ENCODE peak calls at places on chromosomes 12 and 14, in eight cellular contexts. C is RWPE1, G is fibroblast of lung, H is heart right ventricle, M is tibial artery, V is HCT116, Y is mesenchymal stem cell, O is keratinocyte. A is an unnamed sample.

GRCh38 chr12:86137936-86138335 is 118.3 kb downstream of the MGAT4C start:
- DNase-seq in C (peak; percentile 64), G (peak; percentile 37), H (no peak), M (no peak), V (peak; percentile 16), Y (peak; percentile 73), O (peak; percentile 46), A (no peak)

GRCh38 chr12:25276199-25276937 is 25.6 kb upstream of the KRAS start:
- DNase-seq in C (peak; percentile 68), G (peak; percentile 91), H (peak; percentile 8), M (no peak), V (peak; percentile 42), Y (peak; percentile 93), O (peak; percentile 75), A (no peak)

GRCh38 chr14:90114554-90114953 is 52.8 kb downstream of the KCNK13 start:
- DNase-seq in C (no peak), G (no peak), H (no peak), M (no peak), V (no peak), Y (no peak), O (no peak), A (no peak)

GRCh38 chr14:103108749-103109207 is 14.3 kb downstream of the EXOC3L4 start:
- DNase-seq in C (no peak), G (peak; percentile 52), H (no peak), M (no peak), V (no peak), Y (peak; percentile 74), O (no peak), A (no peak)

GRCh38 chr12:78483767-78484315 is 380.7 kb upstream of the SYT1 start:
- DNase-seq in C (no peak), G (no peak), H (no peak), M (no peak), V (no peak), Y (no peak), O (no peak), A (no peak)

GRCh38 chr14:103527408-103528157 is 1.4 kb upstream of the TRMT61A start:
- DNase-seq in C (no peak), G (no peak), H (no peak), M (no peak), V (no peak), Y (peak; percentile 57), O (no peak), A (no peak)

GRCh38 chr12:47774664-47775063 is 1.6 kb downstream of the SLC48A1 start:
- DNase-seq in C (no peak), G (no peak), H (no peak), M (no peak), V (no peak), Y (no peak), O (no peak), A (no peak)

GRCh38 chr12:104740668-104741067 is 217.4 kb downstream of the SLC41A2 start:
- DNase-seq in C (no peak), G (no peak), H (no peak), M (no peak), V (no peak), Y (no peak), O (no peak), A (no peak)

GRCh38 chr14:103699901-103700752 is 15.1 kb downstream of the XRCC3 start:
- DNase-seq in C (no peak), G (no peak), H (no peak), M (peak; percentile 63), V (no peak), Y (no peak), O (no peak), A (no peak)

GRCh38 chr12:39413836-39414771 is 28.8 kb downstream of the KIF21A start:
- DNase-seq in C (no peak), G (no peak), H (no peak), M (no peak), V (no peak), Y (no peak), O (no peak), A (no peak)

GRCh38 chr14:30559638-30560071 is 697 bp downstream of the G2E3 start:
- DNase-seq in C (peak; percentile 25), G (peak; percentile 39), H (no peak), M (no peak), V (no peak), Y (peak; percentile 47), O (no peak), A (no peak)

GRCh38 chr12:9906888-9907287 is 25.3 kb downstream of the CLEC2A start:
- DNase-seq in C (no peak), G (no peak), H (no peak), M (no peak), V (no peak), Y (no peak), O (no peak), A (no peak)

GRCh38 chr14:32201816-32202467 is at the start of gene RNU6-7:
- DNase-seq in C (no peak), G (peak; percentile 64), H (peak; percentile 21), M (peak; percentile 70), V (no peak), Y (peak; percentile 57), O (no peak), A (no peak)

GRCh38 chr12:78963439-78964222 is 99.1 kb downstream of the SYT1 start:
- DNase-seq in C (peak; percentile 33), G (peak; percentile 38), H (no peak), M (no peak), V (peak; percentile 33), Y (no peak), O (no peak), A (no peak)

GRCh38 chr12:96140110-96140509 is 54.1 kb upstream of the ELK3 start:
- DNase-seq in C (no peak), G (no peak), H (no peak), M (no peak), V (no peak), Y (peak; percentile 64), O (no peak), A (no peak)

GRCh38 chr12:71027835-71028234 is 107.3 kb upstream of the PTPRR start:
- DNase-seq in C (no peak), G (no peak), H (no peak), M (no peak), V (no peak), Y (no peak), O (no peak), A (no peak)

GRCh38 chr12:31651893-31652521 is 7.5 kb upstream of the ETFBKMT start:
- DNase-seq in C (no peak), G (peak; percentile 45), H (no peak), M (no peak), V (no peak), Y (no peak), O (no peak), A (no peak)

GRCh38 chr14:95469134-95469481 is 47.3 kb downstream of the SYNE3 start:
- DNase-seq in C (no peak), G (no peak), H (no peak), M (no peak), V (no peak), Y (no peak), O (no peak), A (no peak)
- H3K27ac ChIP-seq in C (no peak overlapping the region), G (no peak overlapping the region), H (no peak overlapping the region), M (no peak overlapping the region), V (no peak overlapping the region), Y (no peak overlapping the region), O (no peak overlapping the region), A (no peak overlapping the region)

DNA sequence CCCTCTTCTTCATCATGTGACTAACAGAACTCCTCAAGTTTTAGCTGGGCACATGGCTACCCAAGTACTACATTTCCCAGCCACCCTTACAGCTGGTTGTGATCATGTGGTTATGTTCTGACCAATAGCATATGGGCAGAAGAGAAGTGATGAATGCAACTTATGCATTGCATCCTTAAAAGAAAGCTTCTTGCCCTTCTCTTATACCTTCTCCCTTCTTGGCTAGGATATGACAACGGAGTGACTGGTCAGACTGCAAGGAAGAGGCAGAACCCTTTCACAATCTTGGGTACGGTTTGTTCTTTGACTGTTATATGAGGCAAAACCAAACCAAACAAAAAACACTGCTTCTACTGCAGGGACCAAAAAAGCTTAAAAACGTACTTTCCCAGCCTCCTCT is 66.5 kb upstream of the MAX start:
- DNase-seq in C (no peak), G (peak; percentile 72), H (no peak), M (no peak), V (peak; percentile 37), Y (peak; percentile 50), O (no peak), A (no peak)
- H3K27ac ChIP-seq in C (no peak overlapping the region), G (no peak overlapping the region), H (peak overlapping the region; percentile 58), M (no peak overlapping the region), V (no peak overlapping the region), Y (no peak overlapping the region), O (no peak overlapping the region), A (no peak overlapping the region)

GRCh38 chr14:67999290-67999689 is 179.7 kb downstream of the RAD51B start:
- DNase-seq in C (no peak), G (peak; percentile 57), H (no peak), M (no peak), V (no peak), Y (peak; percentile 31), O (no peak), A (no peak)

GRCh38 chr14:68000516-68000915 is 180.9 kb downstream of the RAD51B start:
- DNase-seq in C (no peak), G (no peak), H (no peak), M (no peak), V (no peak), Y (peak; percentile 37), O (no peak), A (no peak)

GRCh38 chr14:67998804-67999203 is 179.2 kb downstream of the RAD51B start:
- DNase-seq in C (no peak), G (no peak), H (no peak), M (no peak), V (no peak), Y (no peak), O (no peak), A (no peak)

GRCh38 chr14:67996235-67996634 is 176.7 kb downstream of the RAD51B start:
- DNase-seq in C (no peak), G (no peak), H (no peak), M (no peak), V (no peak), Y (no peak), O (no peak), A (no peak)

GRCh38 chr14:67999693-68000384 is 180.3 kb downstream of the RAD51B start:
- DNase-seq in C (peak; percentile 75), G (peak; percentile 84), H (no peak), M (no peak), V (peak; percentile 48), Y (peak; percentile 89), O (peak; percentile 21), A (no peak)
- H3K27ac ChIP-seq in C (no peak overlapping the region), G (peak overlapping the region; percentile 67), H (peak overlapping the region; percentile 36), M (peak overlapping the region; percentile 43), V (peak overlapping the region; percentile 73), Y (peak overlapping the region; percentile 97), O (peak overlapping the region; percentile 62), A (no peak overlapping the region)

DNA sequence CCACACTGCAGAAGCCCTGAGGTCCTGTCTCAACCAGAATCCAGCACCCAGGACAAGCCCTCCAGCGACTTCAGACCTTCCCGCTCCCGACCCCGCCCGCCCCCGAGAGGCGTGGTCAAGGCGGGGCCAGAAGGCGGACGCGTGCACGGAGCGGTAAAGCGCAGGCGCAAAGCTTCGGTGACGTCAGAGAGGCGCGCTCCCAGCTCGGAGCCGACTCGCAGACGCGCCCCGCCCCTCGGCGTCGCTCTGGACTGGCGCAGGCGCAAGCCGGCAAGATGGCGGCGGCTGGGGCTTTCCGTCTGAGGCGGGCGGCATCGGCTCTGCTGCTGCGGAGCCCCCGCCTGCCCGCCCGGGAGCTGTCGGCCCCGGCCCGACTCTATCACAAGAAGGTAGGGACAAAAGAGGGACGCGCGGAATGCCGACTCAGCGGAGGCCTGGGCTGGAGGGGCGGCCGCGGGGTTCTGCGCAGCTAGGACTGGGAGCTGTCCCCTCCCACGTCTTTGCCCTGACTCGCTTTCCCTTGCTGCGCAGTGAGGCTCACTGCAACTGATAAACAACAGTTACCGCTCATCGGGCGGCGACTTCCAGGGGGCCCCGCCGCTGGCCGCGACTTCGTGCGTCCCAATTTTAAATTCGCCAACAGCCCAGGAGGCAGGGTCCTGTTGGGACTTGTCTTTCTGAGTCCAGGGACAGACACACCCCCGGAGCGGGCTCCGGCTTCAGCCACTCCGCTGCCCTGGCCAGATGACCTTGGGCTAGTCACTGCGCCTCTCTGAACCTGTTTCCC is at the start of gene ISCU:
- DNase-seq in C (peak; percentile 98), G (peak; percentile 97), H (peak; percentile 98), M (peak; percentile 99), V (peak; percentile 95), Y (peak; percentile 96), O (peak; percentile 72), A (peak; percentile 75)
- H3K27ac ChIP-seq in C (peak within 1 kb of the TSS; percentile 83), G (peak within 1 kb of the TSS; percentile 97), H (peak within 1 kb of the TSS; percentile 96), M (peak within 1 kb of the TSS; percentile 94), V (peak within 1 kb of the TSS; percentile 76), Y (peak within 1 kb of the TSS; percentile 83), O (peak within 1 kb of the TSS; percentile 99), A (peak within 1 kb of the TSS; percentile 95)